ENCODE peak calls at places on chromosome 1, in four cellular contexts. F, T, G and C are unnamed samples.

GRCh38 chr1:98035587-98035986 is 114.8 kb upstream of the DPYD start:
- DNase-seq in G (peak), F (no peak), T (no peak), C (no peak)

GRCh38 chr1:116168277-116169032 is 57.3 kb downstream of the MAB21L3 start:
- DNase-seq in T (no peak), F (peak), G (peak), C (peak)

GRCh38 chr1:155183775-155184221 is 10.1 kb downstream of the TRIM46 start:
- DNase-seq in F (no peak), T (no peak), G (no peak), C (no peak)

GRCh38 chr1:161498646-161499045 is 6.6 kb upstream of the FCGR2A start:
- DNase-seq in F (no peak), T (no peak), G (no peak), C (no peak)

GRCh38 chr1:12580054-12580887 is 37.7 kb downstream of the DHRS3 start:
- DNase-seq in F (no peak), T (no peak), G (peak), C (no peak)

GRCh38 chr1:12553963-12554362 is 64.0 kb downstream of the DHRS3 start:
- DNase-seq in G (no peak), F (no peak), T (no peak), C (no peak)

GRCh38 chr1:204314893-204315735 is 44.6 kb downstream of the PLEKHA6 start:
- DNase-seq in F (no peak), G (no peak), T (no peak), C (no peak)

GRCh38 chr1:201696217-201696761 is 132.7 kb upstream of the IPO9 start:
- DNase-seq in T (peak), F (peak), G (peak), C (no peak)

GRCh38 chr1:236287757-236288619 is 6.2 kb upstream of the ERO1B start:
- DNase-seq in T (peak), F (no peak), G (no peak), C (peak)